ENCODE peak calls at places on chromosomes 13 and 19, in five cellular contexts. One of them, this sample, is unnamed.

GRCh38 chr19:29293736-29294342 is 80.9 kb upstream of the UQCRFS1 start:
- DNase-seq in ovary: no peak
- DNase-seq in thoracic aorta: no peak
- DNase-seq in cardiac muscle cell: peak
- DNase-seq in pancreas: no peak
- DNase-seq in this sample: no peak

GRCh38 chr19:40805258-40805868 is 6.4 kb downstream of the EGLN2 start:
- DNase-seq in ovary: no peak
- DNase-seq in thoracic aorta: no peak
- DNase-seq in cardiac muscle cell: no peak
- DNase-seq in pancreas: peak
- DNase-seq in this sample: no peak

GRCh38 chr19:1237754-1238372 is at the start of gene CBARP:
- DNase-seq in pancreas: no peak
- DNase-seq in cardiac muscle cell: peak
- DNase-seq in thoracic aorta: no peak
- DNase-seq in ovary: peak
- DNase-seq in this sample: no peak

GRCh38 chr19:1251233-1251502 is 2.8 kb downstream of the MIDN start:
- DNase-seq in thoracic aorta: no peak
- DNase-seq in pancreas: peak
- DNase-seq in ovary: no peak
- DNase-seq in cardiac muscle cell: peak
- DNase-seq in this sample: no peak

GRCh38 chr13:113361406-113361805 is 2.5 kb downstream of the GRTP1 start:
- DNase-seq in pancreas: no peak
- DNase-seq in cardiac muscle cell: no peak
- DNase-seq in thoracic aorta: no peak
- DNase-seq in ovary: no peak
- DNase-seq in this sample: no peak

GRCh38 chr13:36282818-36283432 is 14.7 kb downstream of the CCDC169 start:
- DNase-seq in cardiac muscle cell: peak
- DNase-seq in ovary: no peak
- DNase-seq in thoracic aorta: no peak
- DNase-seq in pancreas: no peak
- DNase-seq in this sample: no peak

GRCh38 chr13:97911311-97912138 is 42.0 kb upstream of the IPO5 start:
- DNase-seq in thoracic aorta: no peak
- DNase-seq in pancreas: peak
- DNase-seq in ovary: no peak
- DNase-seq in cardiac muscle cell: peak
- DNase-seq in this sample: no peak

GRCh38 chr13:113547248-113547971 is 37.1 kb upstream of the TFDP1 start:
- DNase-seq in thoracic aorta: no peak
- DNase-seq in cardiac muscle cell: peak
- DNase-seq in pancreas: no peak
- DNase-seq in ovary: peak
- DNase-seq in this sample: no peak

GRCh38 chr13:33183431-33184130 is 102.0 kb downstream of the STARD13 start:
- DNase-seq in ovary: no peak
- DNase-seq in thoracic aorta: no peak
- DNase-seq in cardiac muscle cell: no peak
- DNase-seq in pancreas: no peak
- DNase-seq in this sample: no peak

GRCh38 chr13:75934889-75935288 is 298.8 kb downstream of the LMO7 start:
- DNase-seq in cardiac muscle cell: no peak
- DNase-seq in thoracic aorta: no peak
- DNase-seq in pancreas: no peak
- DNase-seq in ovary: no peak
- DNase-seq in this sample: no peak

GRCh38 chr19:5078179-5078578 is 109.3 kb downstream of the KDM4B start:
- DNase-seq in cardiac muscle cell: no peak
- DNase-seq in ovary: no peak
- DNase-seq in pancreas: no peak
- DNase-seq in thoracic aorta: no peak
- DNase-seq in this sample: no peak

GRCh38 chr19:7260161-7260560 is 34.1 kb downstream of the INSR start:
- DNase-seq in cardiac muscle cell: no peak
- DNase-seq in ovary: no peak
- DNase-seq in thoracic aorta: no peak
- DNase-seq in pancreas: no peak
- DNase-seq in this sample: no peak

GRCh38 chr13:99523838-99524237 is 22.6 kb downstream of the TM9SF2 start:
- DNase-seq in thoracic aorta: no peak
- DNase-seq in pancreas: no peak
- DNase-seq in cardiac muscle cell: no peak
- DNase-seq in ovary: no peak
- DNase-seq in this sample: no peak

GRCh38 chr13:98393873-98394272 is 183.0 kb downstream of the STK24 start:
- DNase-seq in thoracic aorta: no peak
- DNase-seq in pancreas: no peak
- DNase-seq in ovary: no peak
- DNase-seq in cardiac muscle cell: no peak
- DNase-seq in this sample: no peak

GRCh38 chr13:90615236-90615635 is 732.3 kb upstream of the MIR17HG start:
- DNase-seq in cardiac muscle cell: no peak
- DNase-seq in pancreas: no peak
- DNase-seq in thoracic aorta: no peak
- DNase-seq in ovary: no peak
- DNase-seq in this sample: no peak

GRCh38 chr19:33388817-33389573 is 15.5 kb downstream of the CEBPG start:
- DNase-seq in ovary: no peak
- DNase-seq in pancreas: no peak
- DNase-seq in cardiac muscle cell: no peak
- DNase-seq in thoracic aorta: no peak
- DNase-seq in this sample: no peak

GRCh38 chr13:53338760-53339159 is 310.1 kb downstream of the OLFM4 start:
- DNase-seq in thoracic aorta: no peak
- DNase-seq in pancreas: no peak
- DNase-seq in ovary: no peak
- DNase-seq in cardiac muscle cell: no peak
- DNase-seq in this sample: no peak

GRCh38 chr13:29959621-29960020 is 109.2 kb upstream of the UBL3 start:
- DNase-seq in cardiac muscle cell: no peak
- DNase-seq in pancreas: no peak
- DNase-seq in thoracic aorta: no peak
- DNase-seq in ovary: no peak
- DNase-seq in this sample: no peak

GRCh38 chr19:49210108-49210900 is 52.7 kb downstream of the TRPM4 start:
- DNase-seq in ovary: peak
- DNase-seq in pancreas: peak
- DNase-seq in thoracic aorta: no peak
- DNase-seq in cardiac muscle cell: peak
- DNase-seq in this sample: no peak

GRCh38 chr13:82654851-82655517 is 1227.3 kb downstream of the SLITRK1 start:
- DNase-seq in thoracic aorta: peak
- DNase-seq in cardiac muscle cell: peak
- DNase-seq in pancreas: no peak
- DNase-seq in ovary: peak
- DNase-seq in this sample: no peak

GRCh38 chr19:7642295-7643046 is 5.6 kb downstream of the STXBP2 start:
- DNase-seq in pancreas: no peak
- DNase-seq in cardiac muscle cell: no peak
- DNase-seq in ovary: no peak
- DNase-seq in thoracic aorta: no peak
- DNase-seq in this sample: no peak

GRCh38 chr13:28423010-28423409 is 71.9 kb downstream of the FLT1 start:
- DNase-seq in pancreas: no peak
- DNase-seq in thoracic aorta: no peak
- DNase-seq in ovary: no peak
- DNase-seq in cardiac muscle cell: no peak
- DNase-seq in this sample: no peak

GRCh38 chr19:1929051-1929742 is 11.8 kb upstream of the CSNK1G2 start:
- DNase-seq in thoracic aorta: no peak
- DNase-seq in cardiac muscle cell: peak
- DNase-seq in ovary: peak
- DNase-seq in pancreas: peak
- DNase-seq in this sample: peak

GRCh38 chr13:20772401-20773131 is 1.2 kb downstream of the EEF1AKMT1 start:
- DNase-seq in ovary: no peak
- DNase-seq in cardiac muscle cell: peak
- DNase-seq in thoracic aorta: no peak
- DNase-seq in pancreas: no peak
- DNase-seq in this sample: no peak

GRCh38 chr19:46346821-46347571 is at the start of gene PPP5C:
- DNase-seq in ovary: peak
- DNase-seq in cardiac muscle cell: peak
- DNase-seq in pancreas: peak
- DNase-seq in thoracic aorta: peak
- DNase-seq in this sample: peak

GRCh38 chr19:50516456-50516855 is 2.7 kb upstream of the ASPDH start:
- DNase-seq in cardiac muscle cell: no peak
- DNase-seq in thoracic aorta: no peak
- DNase-seq in ovary: no peak
- DNase-seq in pancreas: no peak
- DNase-seq in this sample: no peak

GRCh38 chr19:18164072-18164471 is 9.5 kb upstream of the IFI30 start:
- DNase-seq in thoracic aorta: no peak
- DNase-seq in ovary: no peak
- DNase-seq in pancreas: no peak
- DNase-seq in cardiac muscle cell: no peak
- DNase-seq in this sample: no peak

GRCh38 chr19:18160441-18160791 is 7.5 kb downstream of the PIK3R2 start:
- DNase-seq in pancreas: no peak
- DNase-seq in ovary: no peak
- DNase-seq in thoracic aorta: no peak
- DNase-seq in cardiac muscle cell: no peak
- DNase-seq in this sample: no peak

GRCh38 chr19:18159810-18160209 is 6.8 kb downstream of the PIK3R2 start:
- DNase-seq in cardiac muscle cell: no peak
- DNase-seq in ovary: no peak
- DNase-seq in thoracic aorta: no peak
- DNase-seq in pancreas: no peak
- DNase-seq in this sample: no peak

GRCh38 chr19:18160792-18161690 is 8.1 kb downstream of the PIK3R2 start:
- DNase-seq in thoracic aorta: no peak
- DNase-seq in pancreas: peak
- DNase-seq in cardiac muscle cell: peak
- DNase-seq in ovary: peak
- DNase-seq in this sample: peak

DNA sequence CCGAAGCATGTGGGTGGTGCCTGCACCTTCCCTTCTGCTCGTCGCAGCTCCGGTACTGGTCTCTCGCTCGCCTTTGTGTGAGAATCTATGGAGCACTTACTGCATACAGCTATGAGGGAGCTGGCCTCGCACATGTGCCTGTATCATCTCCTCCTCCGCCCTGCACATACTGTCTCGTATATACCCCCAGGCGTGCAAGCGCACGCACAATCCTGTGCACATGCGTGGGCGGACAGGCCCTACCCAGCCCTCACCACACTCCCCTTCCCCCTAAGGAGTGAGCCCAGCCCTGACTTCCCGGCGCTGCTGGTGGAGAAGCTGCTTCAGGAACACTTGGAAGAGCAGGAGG is 8.7 kb downstream of the PIK3R2 start:
- DNase-seq in ovary: peak
- DNase-seq in cardiac muscle cell: no peak
- DNase-seq in pancreas: no peak
- DNase-seq in thoracic aorta: no peak
- DNase-seq in this sample: no peak
- TF ChIP-seq CTCF in ovary: no peak
- TF ChIP-seq CTCF in cardiac muscle cell: no peak
- TF ChIP-seq CTCF in pancreas: no peak
- TF ChIP-seq CTCF in thoracic aorta: no peak
- TF ChIP-seq CTCF in this sample: peak

GRCh38 chr19:18780631-18781030 is 10.5 kb downstream of the COMP start:
- DNase-seq in thoracic aorta: no peak
- DNase-seq in ovary: no peak
- DNase-seq in pancreas: no peak
- DNase-seq in cardiac muscle cell: no peak
- DNase-seq in this sample: no peak
- TF ChIP-seq CTCF in thoracic aorta: no peak
- TF ChIP-seq CTCF in ovary: no peak
- TF ChIP-seq CTCF in pancreas: no peak
- TF ChIP-seq CTCF in cardiac muscle cell: peak
- TF ChIP-seq CTCF in this sample: no peak

GRCh38 chr13:48784906-48785555 is 131.3 kb downstream of the CYSLTR2 start:
- DNase-seq in thoracic aorta: no peak
- DNase-seq in ovary: no peak
- DNase-seq in pancreas: no peak
- DNase-seq in cardiac muscle cell: no peak
- DNase-seq in this sample: no peak

GRCh38 chr13:48783831-48784230 is 130.1 kb downstream of the CYSLTR2 start:
- DNase-seq in thoracic aorta: no peak
- DNase-seq in pancreas: no peak
- DNase-seq in cardiac muscle cell: no peak
- DNase-seq in ovary: no peak
- DNase-seq in this sample: no peak

GRCh38 chr13:48782429-48782840 is 128.7 kb downstream of the CYSLTR2 start:
- DNase-seq in pancreas: no peak
- DNase-seq in ovary: no peak
- DNase-seq in thoracic aorta: no peak
- DNase-seq in cardiac muscle cell: no peak
- DNase-seq in this sample: no peak

GRCh38 chr13:48780713-48781341 is 127.1 kb downstream of the CYSLTR2 start:
- DNase-seq in ovary: no peak
- DNase-seq in thoracic aorta: no peak
- DNase-seq in cardiac muscle cell: no peak
- DNase-seq in pancreas: no peak
- DNase-seq in this sample: no peak

GRCh38 chr13:48783181-48783630 is 129.5 kb downstream of the CYSLTR2 start:
- DNase-seq in ovary: peak
- DNase-seq in pancreas: no peak
- DNase-seq in cardiac muscle cell: peak
- DNase-seq in thoracic aorta: peak
- DNase-seq in this sample: no peak
- TF ChIP-seq CTCF in ovary: no peak
- TF ChIP-seq CTCF in pancreas: no peak
- TF ChIP-seq CTCF in cardiac muscle cell: peak
- TF ChIP-seq CTCF in thoracic aorta: no peak
- TF ChIP-seq CTCF in this sample: no peak

DNA sequence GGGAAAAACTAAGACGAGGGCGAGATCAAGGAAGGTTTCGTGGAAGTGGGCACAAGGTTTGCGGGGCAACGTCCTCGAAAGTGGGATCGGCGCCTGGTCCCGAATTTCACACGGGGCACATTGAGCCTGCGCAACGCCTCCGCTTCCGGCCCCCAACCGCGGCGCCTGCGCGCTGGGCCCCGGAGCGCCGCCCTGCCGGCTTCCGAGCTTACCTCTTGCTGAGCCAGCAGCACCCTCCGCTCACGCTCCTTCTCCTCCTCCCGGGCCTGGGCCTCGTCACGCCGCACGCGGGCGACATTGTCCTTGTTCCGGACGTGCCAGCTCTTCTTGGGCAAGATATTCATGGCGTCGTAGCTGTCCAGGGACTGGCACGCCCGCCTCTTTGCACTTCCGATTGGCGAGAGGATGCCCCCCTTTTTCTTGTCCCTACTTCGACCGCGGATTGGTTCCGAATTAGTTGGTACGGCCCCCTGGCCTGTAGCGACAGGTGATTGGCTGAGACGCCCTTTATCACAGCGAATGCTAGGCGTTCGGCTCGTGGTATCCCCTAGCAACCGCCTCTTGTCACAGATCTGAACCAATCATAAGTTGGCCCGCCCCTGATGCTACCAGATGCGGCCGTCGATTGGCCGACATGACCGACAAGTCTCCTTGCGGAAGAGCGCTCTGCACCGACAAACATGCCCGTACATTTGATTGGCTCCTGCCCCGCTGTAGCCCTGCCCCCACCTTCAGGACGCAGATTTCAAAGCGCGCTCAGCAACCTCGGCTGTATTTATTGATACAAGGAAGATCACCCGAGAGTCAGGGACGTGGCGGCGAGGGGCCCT is at the start of gene LENG1:
- DNase-seq in thoracic aorta: peak
- DNase-seq in cardiac muscle cell: peak
- DNase-seq in ovary: peak
- DNase-seq in pancreas: peak
- DNase-seq in this sample: peak
- TF ChIP-seq CTCF in thoracic aorta: peak
- TF ChIP-seq CTCF in cardiac muscle cell: peak
- TF ChIP-seq CTCF in ovary: peak
- TF ChIP-seq CTCF in pancreas: peak
- TF ChIP-seq CTCF in this sample: peak